ENCODE peak calls at places on chromosomes 12 and 14, in eight cellular contexts. One of them, this sample, is unnamed.

GRCh38 chr12:84502907-84503787 is 409.5 kb downstream of the SLC6A15 start:
- DNase-seq in tibial artery: peak
- DNase-seq in Panc1: peak
- DNase-seq in transverse colon: peak
- DNase-seq in body of pancreas: peak
- DNase-seq in IMR-90: peak
- DNase-seq in GM23338: peak
- DNase-seq in colonic mucosa: peak
- DNase-seq in this sample: peak

GRCh38 chr14:52012635-52013034 is 23.3 kb downstream of the RTRAF start:
- DNase-seq in tibial artery: peak
- DNase-seq in Panc1: no peak
- DNase-seq in transverse colon: no peak
- DNase-seq in body of pancreas: peak
- DNase-seq in IMR-90: no peak
- DNase-seq in GM23338: peak
- DNase-seq in colonic mucosa: no peak
- DNase-seq in this sample: no peak

GRCh38 chr14:104898870-104899510 is 25.7 kb upstream of the PLD4 start:
- DNase-seq in tibial artery: no peak
- DNase-seq in Panc1: no peak
- DNase-seq in transverse colon: no peak
- DNase-seq in body of pancreas: no peak
- DNase-seq in IMR-90: no peak
- DNase-seq in GM23338: no peak
- DNase-seq in colonic mucosa: no peak
- DNase-seq in this sample: no peak

GRCh38 chr12:6276936-6277615 is 33.4 kb upstream of the PLEKHG6 start:
- DNase-seq in tibial artery: no peak
- DNase-seq in Panc1: no peak
- DNase-seq in transverse colon: peak
- DNase-seq in body of pancreas: no peak
- DNase-seq in IMR-90: no peak
- DNase-seq in GM23338: peak
- DNase-seq in colonic mucosa: peak
- DNase-seq in this sample: peak

GRCh38 chr12:67182551-67182950 is 86.6 kb upstream of the CAND1 start:
- DNase-seq in tibial artery: no peak
- DNase-seq in Panc1: no peak
- DNase-seq in transverse colon: no peak
- DNase-seq in body of pancreas: no peak
- DNase-seq in IMR-90: no peak
- DNase-seq in GM23338: no peak
- DNase-seq in colonic mucosa: no peak
- DNase-seq in this sample: no peak

GRCh38 chr14:100825691-100826331 is at the start of gene MEG3:
- DNase-seq in tibial artery: peak
- DNase-seq in Panc1: no peak
- DNase-seq in transverse colon: peak
- DNase-seq in body of pancreas: peak
- DNase-seq in IMR-90: peak
- DNase-seq in GM23338: no peak
- DNase-seq in colonic mucosa: no peak
- DNase-seq in this sample: no peak

GRCh38 chr12:109557200-109557599 is 16.1 kb downstream of the MMAB start:
- DNase-seq in tibial artery: no peak
- DNase-seq in Panc1: no peak
- DNase-seq in transverse colon: no peak
- DNase-seq in body of pancreas: no peak
- DNase-seq in IMR-90: no peak
- DNase-seq in GM23338: no peak
- DNase-seq in colonic mucosa: no peak
- DNase-seq in this sample: no peak

GRCh38 chr12:107767466-107767865 is 6.5 kb upstream of the PRDM4 start:
- DNase-seq in tibial artery: no peak
- DNase-seq in Panc1: no peak
- DNase-seq in transverse colon: no peak
- DNase-seq in body of pancreas: no peak
- DNase-seq in IMR-90: no peak
- DNase-seq in GM23338: no peak
- DNase-seq in colonic mucosa: no peak
- DNase-seq in this sample: no peak

GRCh38 chr12:115103884-115104883 is 420.2 kb upstream of the TBX3 start:
- DNase-seq in tibial artery: no peak
- DNase-seq in Panc1: no peak
- DNase-seq in transverse colon: no peak
- DNase-seq in body of pancreas: no peak
- DNase-seq in IMR-90: peak
- DNase-seq in GM23338: no peak
- DNase-seq in colonic mucosa: no peak
- DNase-seq in this sample: peak

GRCh38 chr14:60183724-60184596 is 18.8 kb upstream of the DHRS7 start:
- DNase-seq in tibial artery: no peak
- DNase-seq in Panc1: no peak
- DNase-seq in transverse colon: no peak
- DNase-seq in body of pancreas: no peak
- DNase-seq in IMR-90: peak
- DNase-seq in GM23338: peak
- DNase-seq in colonic mucosa: no peak
- DNase-seq in this sample: peak

GRCh38 chr12:118148287-118148686 is 12.4 kb downstream of the PEBP1 start:
- DNase-seq in tibial artery: no peak
- DNase-seq in Panc1: no peak
- DNase-seq in transverse colon: no peak
- DNase-seq in body of pancreas: no peak
- DNase-seq in IMR-90: no peak
- DNase-seq in GM23338: no peak
- DNase-seq in colonic mucosa: no peak
- DNase-seq in this sample: no peak

GRCh38 chr12:102883204-102883799 is 33.7 kb downstream of the PAH start:
- DNase-seq in tibial artery: peak
- DNase-seq in Panc1: peak
- DNase-seq in transverse colon: peak
- DNase-seq in body of pancreas: peak
- DNase-seq in IMR-90: no peak
- DNase-seq in GM23338: peak
- DNase-seq in colonic mucosa: peak
- DNase-seq in this sample: peak

GRCh38 chr14:59189822-59190368 is 1.4 kb downstream of the DAAM1 start:
- DNase-seq in tibial artery: peak
- DNase-seq in Panc1: peak
- DNase-seq in transverse colon: peak
- DNase-seq in body of pancreas: peak
- DNase-seq in IMR-90: peak
- DNase-seq in GM23338: peak
- DNase-seq in colonic mucosa: peak
- DNase-seq in this sample: peak

GRCh38 chr14:90060312-90060964 is 1.4 kb upstream of the KCNK13 start:
- DNase-seq in tibial artery: no peak
- DNase-seq in Panc1: no peak
- DNase-seq in transverse colon: peak
- DNase-seq in body of pancreas: peak
- DNase-seq in IMR-90: peak
- DNase-seq in GM23338: peak
- DNase-seq in colonic mucosa: peak
- DNase-seq in this sample: peak
- TF ChIP-seq CTCF in tibial artery: no peak
- TF ChIP-seq CTCF in Panc1: peak
- TF ChIP-seq CTCF in transverse colon: peak
- TF ChIP-seq CTCF in body of pancreas: peak
- TF ChIP-seq CTCF in IMR-90: peak
- TF ChIP-seq CTCF in GM23338: peak
- TF ChIP-seq CTCF in colonic mucosa: peak
- TF ChIP-seq CTCF in this sample: peak

DNA sequence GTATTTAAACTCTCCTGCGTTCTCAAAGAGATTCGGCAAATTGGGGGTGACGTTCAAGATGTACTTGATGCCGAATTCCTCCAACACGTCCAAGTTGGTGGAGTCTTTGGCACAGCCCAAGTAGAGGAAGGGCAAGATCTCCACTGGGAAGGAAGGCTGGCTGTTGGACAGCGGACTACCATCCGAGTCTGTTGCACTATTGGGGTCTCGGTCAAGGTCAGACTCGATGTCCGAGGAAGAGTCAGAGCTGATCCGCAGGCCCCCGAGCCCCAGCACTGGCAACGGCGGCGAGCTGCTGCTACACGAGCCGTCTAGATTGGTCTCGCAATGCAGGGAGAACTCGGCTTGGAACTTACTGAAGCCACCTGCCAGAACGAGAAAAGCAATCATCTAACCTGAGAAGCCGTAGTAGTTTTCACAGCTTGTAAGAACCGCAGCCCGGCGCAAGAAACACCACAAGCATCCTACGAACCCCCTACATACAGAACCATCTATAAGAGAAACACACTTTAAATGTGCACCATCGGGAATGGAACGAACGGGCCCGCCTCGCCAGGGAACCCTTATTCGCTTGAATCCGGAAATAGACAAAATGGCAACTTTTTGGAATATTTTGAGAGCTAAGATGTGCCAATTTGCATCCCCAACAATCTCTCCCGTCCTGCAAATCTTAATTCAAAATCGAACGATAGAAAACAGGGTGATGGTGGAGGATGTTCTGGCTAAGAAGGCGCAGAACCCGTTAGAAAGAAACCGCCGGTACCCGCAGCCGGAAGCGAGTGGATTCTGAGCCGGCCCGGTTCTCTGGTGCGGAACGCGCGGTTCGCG is 1.4 kb downstream of the DUSP6 start:
- DNase-seq in tibial artery: no peak
- DNase-seq in Panc1: no peak
- DNase-seq in transverse colon: peak
- DNase-seq in body of pancreas: peak
- DNase-seq in IMR-90: no peak
- DNase-seq in GM23338: no peak
- DNase-seq in colonic mucosa: peak
- DNase-seq in this sample: no peak
- H3K4me3 ChIP-seq in tibial artery: peak
- H3K4me3 ChIP-seq in Panc1: peak
- H3K4me3 ChIP-seq in transverse colon: peak
- H3K4me3 ChIP-seq in body of pancreas: peak
- H3K4me3 ChIP-seq in IMR-90: peak
- H3K4me3 ChIP-seq in GM23338: peak
- H3K4me3 ChIP-seq in colonic mucosa: peak
- H3K4me3 ChIP-seq in this sample: peak

DNA sequence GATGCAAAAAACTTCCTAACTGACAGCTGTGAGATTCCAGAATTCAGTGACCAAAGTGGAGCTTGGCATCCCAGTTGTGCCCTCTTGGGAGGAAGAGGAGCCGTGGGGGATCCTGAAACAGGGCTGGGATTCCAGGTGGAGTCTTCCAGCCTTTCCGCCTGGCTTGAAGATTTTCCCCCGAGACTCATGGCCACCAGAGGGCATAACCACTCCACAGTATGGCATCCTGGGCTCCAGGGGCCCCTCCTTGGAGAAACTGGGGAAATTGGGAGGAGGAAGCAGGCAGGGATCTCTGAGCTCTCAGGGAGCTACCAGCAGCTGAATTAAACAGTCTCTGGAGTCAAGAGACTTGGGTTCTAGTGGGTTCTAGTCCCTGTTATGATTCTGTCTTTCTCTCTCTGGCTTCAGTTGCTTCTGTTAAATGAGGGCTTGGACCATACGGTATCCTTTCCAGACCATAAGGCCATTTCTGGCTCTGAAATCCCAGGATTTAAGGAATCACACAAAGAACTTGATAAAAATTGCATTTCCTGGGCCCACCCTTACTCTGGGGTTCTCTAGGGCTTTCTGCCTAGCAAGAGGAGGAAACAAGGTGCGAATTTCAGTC is 2.6 kb upstream of the TAMALIN start:
- DNase-seq in tibial artery: peak
- DNase-seq in Panc1: no peak
- DNase-seq in transverse colon: peak
- DNase-seq in body of pancreas: peak
- DNase-seq in IMR-90: peak
- DNase-seq in GM23338: peak
- DNase-seq in colonic mucosa: peak
- DNase-seq in this sample: no peak
- TF ChIP-seq CTCF in tibial artery: peak
- TF ChIP-seq CTCF in Panc1: peak
- TF ChIP-seq CTCF in transverse colon: peak
- TF ChIP-seq CTCF in body of pancreas: peak
- TF ChIP-seq CTCF in IMR-90: peak
- TF ChIP-seq CTCF in GM23338: peak
- TF ChIP-seq CTCF in colonic mucosa: peak
- TF ChIP-seq CTCF in this sample: peak

GRCh38 chr12:31837913-31838312 is 109.1 kb upstream of the AMN1 start:
- DNase-seq in tibial artery: no peak
- DNase-seq in Panc1: no peak
- DNase-seq in transverse colon: no peak
- DNase-seq in body of pancreas: no peak
- DNase-seq in IMR-90: no peak
- DNase-seq in GM23338: no peak
- DNase-seq in colonic mucosa: no peak
- DNase-seq in this sample: no peak

GRCh38 chr12:31845613-31846321 is 113.4 kb upstream of the RESF1 start:
- DNase-seq in tibial artery: no peak
- DNase-seq in Panc1: no peak
- DNase-seq in transverse colon: no peak
- DNase-seq in body of pancreas: no peak
- DNase-seq in IMR-90: no peak
- DNase-seq in GM23338: no peak
- DNase-seq in colonic mucosa: no peak
- DNase-seq in this sample: no peak

GRCh38 chr12:31849090-31849687 is 110.0 kb upstream of the RESF1 start:
- DNase-seq in tibial artery: no peak
- DNase-seq in Panc1: no peak
- DNase-seq in transverse colon: no peak
- DNase-seq in body of pancreas: no peak
- DNase-seq in IMR-90: peak
- DNase-seq in GM23338: peak
- DNase-seq in colonic mucosa: no peak
- DNase-seq in this sample: no peak

GRCh38 chr12:31846405-31846804 is 112.8 kb upstream of the RESF1 start:
- DNase-seq in tibial artery: no peak
- DNase-seq in Panc1: no peak
- DNase-seq in transverse colon: no peak
- DNase-seq in body of pancreas: no peak
- DNase-seq in IMR-90: no peak
- DNase-seq in GM23338: no peak
- DNase-seq in colonic mucosa: no peak
- DNase-seq in this sample: no peak

GRCh38 chr12:31843399-31844095 is 114.7 kb upstream of the AMN1 start:
- DNase-seq in tibial artery: no peak
- DNase-seq in Panc1: no peak
- DNase-seq in transverse colon: no peak
- DNase-seq in body of pancreas: no peak
- DNase-seq in IMR-90: no peak
- DNase-seq in GM23338: no peak
- DNase-seq in colonic mucosa: no peak
- DNase-seq in this sample: no peak
- H3K4me3 ChIP-seq in tibial artery: no peak
- H3K4me3 ChIP-seq in Panc1: no peak
- H3K4me3 ChIP-seq in transverse colon: no peak
- H3K4me3 ChIP-seq in body of pancreas: no peak
- H3K4me3 ChIP-seq in IMR-90: no peak
- H3K4me3 ChIP-seq in GM23338: no peak
- H3K4me3 ChIP-seq in colonic mucosa: no peak
- H3K4me3 ChIP-seq in this sample: no peak

GRCh38 chr12:112855375-112855774 is 51.4 kb upstream of the OAS1 start:
- DNase-seq in tibial artery: no peak
- DNase-seq in Panc1: no peak
- DNase-seq in transverse colon: no peak
- DNase-seq in body of pancreas: no peak
- DNase-seq in IMR-90: no peak
- DNase-seq in GM23338: peak
- DNase-seq in colonic mucosa: no peak
- DNase-seq in this sample: no peak
- TF ChIP-seq CTCF in tibial artery: no peak
- TF ChIP-seq CTCF in Panc1: peak
- TF ChIP-seq CTCF in transverse colon: no peak
- TF ChIP-seq CTCF in body of pancreas: no peak
- TF ChIP-seq CTCF in IMR-90: no peak
- TF ChIP-seq CTCF in GM23338: peak
- TF ChIP-seq CTCF in colonic mucosa: no peak
- TF ChIP-seq CTCF in this sample: peak

This sample was measured in LNCaP clone FGC.